ENCODE peak calls at places on chromosome 16, in seven cellular contexts. D, I, Q, Z, Y, S and O are unnamed samples.

GRCh38 chr16:85517154-85517553 is 96.0 kb upstream of the GSE1 start:
- DNase-seq in D (no peak), I (no peak), Q (no peak), Z (no peak), Y (no peak), S (no peak), O (no peak)

GRCh38 chr16:59210955-59211541 is 476.9 kb upstream of the GOT2 start:
- DNase-seq in D (peak; percentile 51), I (no peak), Q (peak; percentile 43), Z (no peak), Y (no peak), S (peak; percentile 92), O (no peak)

GRCh38 chr16:63473710-63474109 is 1437.5 kb upstream of the CDH8 start:
- DNase-seq in D (no peak), I (no peak), Q (no peak), Z (no peak), Y (no peak), S (no peak), O (no peak)

GRCh38 chr16:4344659-4345438 is 6.3 kb downstream of the PAM16 start:
- DNase-seq in D (no peak), I (no peak), Q (no peak), Z (no peak), Y (no peak), S (peak; percentile 87), O (no peak)

GRCh38 chr16:66263973-66264310 is 102.5 kb upstream of the CDH5 start:
- DNase-seq in D (no peak), I (no peak), Q (no peak), Z (no peak), Y (no peak), S (no peak), O (no peak)

GRCh38 chr16:58638148-58639036 is 8.8 kb upstream of the CNOT1 start:
- DNase-seq in D (peak; percentile 19), I (peak; percentile 54), Q (peak; percentile 45), Z (peak; percentile 60), Y (no peak), S (peak; percentile 79), O (peak; percentile 26)

GRCh38 chr16:29913514-29913913 is 12.5 kb downstream of the KCTD13 start:
- DNase-seq in D (no peak), I (no peak), Q (no peak), Z (no peak), Y (no peak), S (no peak), O (no peak)

GRCh38 chr16:4463522-4464163 is 10.8 kb downstream of the NMRAL1 start:
- DNase-seq in D (no peak), I (no peak), Q (no peak), Z (no peak), Y (no peak), S (no peak), O (no peak)

GRCh38 chr16:3542601-3543373 is 34.4 kb downstream of the NLRC3 start:
- DNase-seq in D (no peak), I (no peak), Q (no peak), Z (no peak), Y (no peak), S (no peak), O (no peak)

GRCh38 chr16:72380283-72380682 is 208.3 kb upstream of the PMFBP1 start:
- DNase-seq in D (no peak), I (no peak), Q (no peak), Z (no peak), Y (no peak), S (no peak), O (no peak)

GRCh38 chr16:22163806-22164205 is 1.5 kb downstream of the SDR42E2 start:
- DNase-seq in D (no peak), I (no peak), Q (no peak), Z (no peak), Y (no peak), S (peak; percentile 62), O (no peak)

GRCh38 chr16:9331503-9331902 is 240.1 kb downstream of the HAPSTR1 start:
- DNase-seq in D (no peak), I (no peak), Q (no peak), Z (no peak), Y (no peak), S (no peak), O (no peak)

GRCh38 chr16:14324581-14324980 is 253.5 kb downstream of the MRTFB start:
- DNase-seq in D (no peak), I (no peak), Q (no peak), Z (no peak), Y (no peak), S (no peak), O (no peak)

GRCh38 chr16:7953360-7953759 is 620.7 kb downstream of the RBFOX1 start:
- DNase-seq in D (no peak), I (no peak), Q (no peak), Z (no peak), Y (no peak), S (no peak), O (no peak)

GRCh38 chr16:2008631-2009301 is 855 bp downstream of the ZNF598 start:
- DNase-seq in D (no peak), I (no peak), Q (no peak), Z (peak; percentile 69), Y (no peak), S (peak; percentile 65), O (no peak)

GRCh38 chr16:72763927-72764628 is 283.9 kb downstream of the ZFHX3 start:
- DNase-seq in D (no peak), I (no peak), Q (no peak), Z (no peak), Y (peak; percentile 11), S (no peak), O (no peak)

GRCh38 chr16:23290189-23291062 is 11.7 kb upstream of the SCNN1B start:
- DNase-seq in D (no peak), I (no peak), Q (no peak), Z (no peak), Y (no peak), S (no peak), O (no peak)

GRCh38 chr16:4947722-4948503 is 10.2 kb upstream of the SEC14L5 start:
- DNase-seq in D (no peak), I (no peak), Q (peak; percentile 41), Z (no peak), Y (no peak), S (peak; percentile 85), O (no peak)

GRCh38 chr16:30561212-30561816 is 3.1 kb upstream of the ZNF764 start:
- DNase-seq in D (no peak), I (no peak), Q (peak; percentile 58), Z (no peak), Y (no peak), S (no peak), O (no peak)

GRCh38 chr16:72705806-72706205 is 342.1 kb downstream of the ZFHX3 start:
- DNase-seq in D (no peak), I (no peak), Q (no peak), Z (no peak), Y (no peak), S (no peak), O (no peak)

GRCh38 chr16:71467810-71468209 is 5.8 kb upstream of the ZNF23 start:
- DNase-seq in D (no peak), I (no peak), Q (peak; percentile 47), Z (peak; percentile 67), Y (no peak), S (peak; percentile 37), O (peak; percentile 57)

GRCh38 chr16:57667526-57668258 is 414 bp upstream of the ADGRG3 start:
- DNase-seq in D (no peak), I (no peak), Q (peak; percentile 66), Z (peak; percentile 78), Y (no peak), S (peak; percentile 91), O (no peak)

GRCh38 chr16:58324792-58325191 is 30.0 kb upstream of the PRSS54 start:
- DNase-seq in D (no peak), I (no peak), Q (no peak), Z (no peak), Y (no peak), S (no peak), O (no peak)

GRCh38 chr16:88552166-88552565 is 18.0 kb upstream of the ZC3H18 start:
- DNase-seq in D (no peak), I (no peak), Q (no peak), Z (no peak), Y (no peak), S (no peak), O (no peak)
- TF ChIP-seq SP1 in D (no peak), I (no peak), Q (no peak), Z (no peak), Y (no peak), S (no peak), O (no peak)

DNA sequence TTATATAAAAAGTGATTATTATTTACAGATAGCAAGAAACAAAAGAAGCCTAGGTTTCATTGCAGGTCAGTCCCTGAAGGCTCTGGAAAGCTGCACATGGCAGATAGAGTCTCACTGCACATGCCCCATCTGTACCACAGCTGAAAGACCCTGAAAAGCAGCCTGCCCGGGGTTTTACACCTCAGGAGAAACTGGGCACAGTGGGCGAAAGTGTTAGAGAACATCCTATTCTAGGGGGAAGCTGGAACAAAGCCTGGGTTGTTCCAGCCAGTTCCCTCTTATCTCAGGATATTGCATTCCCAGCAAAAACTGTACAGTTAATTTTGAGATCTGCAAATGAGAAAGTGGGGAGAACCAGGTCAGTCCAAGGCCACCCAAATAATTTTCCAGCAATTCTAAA is 419.7 kb downstream of the CNTNAP4 start:
- DNase-seq in D (no peak), I (no peak), Q (no peak), Z (no peak), Y (no peak), S (no peak), O (no peak)
- TF ChIP-seq SP1 in D (no peak), I (no peak), Q (no peak), Z (no peak), Y (no peak), S (no peak), O (no peak)

GRCh38 chr16:53542283-53542682 is 39.3 kb upstream of the AKTIP start:
- DNase-seq in D (peak; percentile 10), I (no peak), Q (peak; percentile 61), Z (no peak), Y (no peak), S (no peak), O (no peak)

GRCh38 chr16:53549970-53550406 is 47.0 kb upstream of the AKTIP start:
- DNase-seq in D (peak; percentile 27), I (peak; percentile 46), Q (peak; percentile 47), Z (peak; percentile 66), Y (peak; percentile 40), S (peak; percentile 69), O (peak; percentile 82)

GRCh38 chr16:53541326-53541725 is 38.3 kb upstream of the AKTIP start:
- DNase-seq in D (no peak), I (no peak), Q (no peak), Z (no peak), Y (no peak), S (no peak), O (no peak)

GRCh38 chr16:53545433-53545832 is 42.4 kb upstream of the AKTIP start:
- DNase-seq in D (no peak), I (no peak), Q (no peak), Z (no peak), Y (no peak), S (peak; percentile 18), O (no peak)

GRCh38 chr16:53546988-53547391 is 44.0 kb upstream of the AKTIP start:
- DNase-seq in D (peak; percentile 17), I (peak; percentile 15), Q (peak; percentile 63), Z (peak; percentile 31), Y (no peak), S (peak; percentile 59), O (peak; percentile 43)
- TF ChIP-seq SP1 in D (no peak), I (no peak), Q (no peak), Z (no peak), Y (no peak), S (no peak), O (no peak)

DNA sequence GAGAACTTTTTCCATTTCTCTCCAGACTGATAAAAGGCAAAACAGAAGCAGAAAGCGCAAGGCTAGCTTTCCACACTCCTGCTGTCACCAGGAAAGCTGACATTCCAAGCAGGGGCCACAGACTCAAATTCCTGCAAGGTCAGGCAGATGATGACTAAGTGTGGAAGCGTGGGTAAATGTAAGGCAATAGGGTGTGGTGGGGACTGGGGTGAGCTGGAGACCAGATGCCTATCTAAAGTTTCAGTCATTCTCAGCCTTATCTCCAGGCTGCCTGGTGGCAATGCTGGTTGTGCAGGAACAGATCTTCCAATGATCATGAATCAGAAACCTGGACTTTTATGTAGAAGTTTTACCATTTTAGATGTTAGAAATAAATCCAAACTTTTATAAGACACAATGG is 224.1 kb downstream of the GSG1L start:
- DNase-seq in D (no peak), I (no peak), Q (no peak), Z (peak; percentile 9), Y (no peak), S (no peak), O (no peak)
- TF ChIP-seq SP1 in D (no peak), I (no peak), Q (no peak), Z (no peak), Y (no peak), S (no peak), O (no peak)